ENCODE peak calls at places on chromosomes 2 and 18, in nine cellular contexts. I, K, O, U, N, H, Y, F and V are unnamed samples.

GRCh38 chr2:71864085-71864484 is 283.6 kb downstream of the CYP26B1 start:
- DNase-seq in I (no peak), K (no peak), O (no peak), U (no peak), N (no peak), H (no peak), Y (no peak), F (no peak), V (no peak)

GRCh38 chr2:170530284-170530745 is 184.8 kb upstream of the SP5 start:
- DNase-seq in I (peak; percentile 98), K (no peak), O (no peak), U (peak; percentile 48), N (peak; percentile 34), H (peak; percentile 18), Y (peak; percentile 91), F (peak; percentile 65), V (peak; percentile 11)

GRCh38 chr2:9897331-9897737 is 54.1 kb downstream of the TAF1B start:
- DNase-seq in I (no peak), K (no peak), O (peak; percentile 82), U (no peak), N (peak; percentile 57), H (peak; percentile 81), Y (peak; percentile 94), F (peak; percentile 95), V (peak; percentile 95)

GRCh38 chr2:194495046-194495445 is 1162.0 kb upstream of the SLC39A10 start:
- DNase-seq in I (no peak), K (no peak), O (no peak), U (no peak), N (no peak), H (no peak), Y (no peak), F (no peak), V (no peak)

GRCh38 chr2:151795646-151796240 is 32.5 kb downstream of the ARL5A start:
- DNase-seq in I (no peak), K (no peak), O (no peak), U (no peak), N (no peak), H (no peak), Y (no peak), F (peak; percentile 28), V (no peak)

GRCh38 chr2:134657650-134658250 is 61.0 kb downstream of the TMEM163 start:
- DNase-seq in I (no peak), K (no peak), O (no peak), U (no peak), N (no peak), H (no peak), Y (no peak), F (peak; percentile 22), V (no peak)

GRCh38 chr2:153416071-153416470 is 62.5 kb downstream of the RPRM start:
- DNase-seq in I (peak; percentile 17), K (no peak), O (no peak), U (no peak), N (no peak), H (no peak), Y (no peak), F (no peak), V (no peak)

GRCh38 chr2:85435986-85436835 is 17.7 kb downstream of the SH2D6 start:
- DNase-seq in I (no peak), K (no peak), O (no peak), U (no peak), N (no peak), H (no peak), Y (no peak), F (no peak), V (no peak)

GRCh38 chr2:106581755-106582430 is 94.7 kb downstream of the CD8B2 start:
- DNase-seq in I (peak; percentile 41), K (peak; percentile 4), O (peak; percentile 3), U (peak; percentile 73), N (peak; percentile 65), H (no peak), Y (peak; percentile 26), F (peak; percentile 65), V (peak; percentile 23)

GRCh38 chr2:196130039-196130825 is 41.1 kb downstream of the STK17B start:
- DNase-seq in I (no peak), K (no peak), O (no peak), U (no peak), N (no peak), H (no peak), Y (no peak), F (no peak), V (no peak)

GRCh38 chr18:58166278-58166844 is 122.3 kb downstream of the NEDD4L start:
- DNase-seq in I (no peak), K (no peak), O (no peak), U (no peak), N (no peak), H (no peak), Y (no peak), F (no peak), V (no peak)

GRCh38 chr2:65057391-65058052 is 1.3 kb downstream of the CEP68 start:
- DNase-seq in I (peak; percentile 42), K (peak; percentile 66), O (no peak), U (no peak), N (no peak), H (no peak), Y (no peak), F (peak; percentile 75), V (no peak)

GRCh38 chr2:40653829-40654228 is 201.9 kb upstream of the SLC8A1 start:
- DNase-seq in I (no peak), K (no peak), O (no peak), U (no peak), N (no peak), H (no peak), Y (no peak), F (peak; percentile 29), V (no peak)

GRCh38 chr2:20590704-20591515 is 60.0 kb downstream of the HS1BP3 start:
- DNase-seq in I (no peak), K (no peak), O (no peak), U (no peak), N (no peak), H (no peak), Y (no peak), F (no peak), V (no peak)

GRCh38 chr2:205405194-205405593 is 277.1 kb upstream of the NRP2 start:
- DNase-seq in I (no peak), K (no peak), O (no peak), U (no peak), N (no peak), H (no peak), Y (no peak), F (peak; percentile 71), V (no peak)

GRCh38 chr2:105784577-105784976 is 39.9 kb downstream of the NCK2 start:
- DNase-seq in I (no peak), K (no peak), O (no peak), U (no peak), N (no peak), H (no peak), Y (no peak), F (no peak), V (no peak)

GRCh38 chr2:70907130-70907756 is 28.5 kb upstream of the ATP6V1B1 start:
- DNase-seq in I (no peak), K (no peak), O (peak; percentile 18), U (no peak), N (no peak), H (no peak), Y (no peak), F (no peak), V (no peak)

GRCh38 chr2:74777161-74777900 is 56.6 kb upstream of the HK2 start:
- DNase-seq in I (no peak), K (no peak), O (no peak), U (no peak), N (no peak), H (no peak), Y (no peak), F (no peak), V (no peak)

GRCh38 chr2:236668531-236668969 is 98.9 kb downstream of the ACKR3 start:
- DNase-seq in I (no peak), K (no peak), O (no peak), U (no peak), N (no peak), H (no peak), Y (no peak), F (no peak), V (no peak)

GRCh38 chr2:121832372-121832771 is 76.9 kb downstream of the TSN start:
- DNase-seq in I (no peak), K (no peak), O (no peak), U (no peak), N (no peak), H (no peak), Y (no peak), F (no peak), V (no peak)

GRCh38 chr2:108560895-108561530 is 26.7 kb downstream of the LIMS1 start:
- DNase-seq in I (no peak), K (no peak), O (no peak), U (no peak), N (no peak), H (no peak), Y (no peak), F (no peak), V (no peak)

GRCh38 chr18:37251679-37252078 is 313.9 kb downstream of the CELF4 start:
- DNase-seq in I (no peak), K (no peak), O (no peak), U (no peak), N (no peak), H (no peak), Y (no peak), F (no peak), V (no peak)

GRCh38 chr2:236601306-236602202 is 31.9 kb downstream of the ACKR3 start:
- DNase-seq in I (no peak), K (no peak), O (no peak), U (no peak), N (no peak), H (no peak), Y (no peak), F (no peak), V (no peak)

GRCh38 chr2:39135678-39136259 is 14.9 kb upstream of the SOS1 start:
- DNase-seq in I (no peak), K (no peak), O (no peak), U (no peak), N (no peak), H (no peak), Y (no peak), F (no peak), V (no peak)

GRCh38 chr2:106995560-106995959 is 109.6 kb upstream of the ST6GAL2 start:
- DNase-seq in I (no peak), K (no peak), O (no peak), U (no peak), N (no peak), H (no peak), Y (peak; percentile 74), F (peak; percentile 52), V (peak; percentile 50)

GRCh38 chr18:6807504-6808257 is 78.2 kb downstream of the ARHGAP28 start:
- DNase-seq in I (no peak), K (no peak), O (no peak), U (no peak), N (no peak), H (no peak), Y (no peak), F (no peak), V (no peak)

GRCh38 chr18:4986677-4987076 is 210.4 kb downstream of the AKAIN1 start:
- DNase-seq in I (no peak), K (no peak), O (no peak), U (no peak), N (no peak), H (no peak), Y (no peak), F (no peak), V (no peak)

GRCh38 chr2:76679025-76679396 is 843.2 kb downstream of the LRRTM4 start:
- DNase-seq in I (no peak), K (no peak), O (no peak), U (no peak), N (no peak), H (no peak), Y (no peak), F (no peak), V (no peak)

GRCh38 chr18:58569490-58569911 is 59.4 kb downstream of the ALPK2 start:
- DNase-seq in I (no peak), K (no peak), O (no peak), U (no peak), N (no peak), H (no peak), Y (no peak), F (no peak), V (no peak)

GRCh38 chr2:1816414-1816911 is 72.1 kb upstream of the PXDN start:
- DNase-seq in I (no peak), K (no peak), O (no peak), U (no peak), N (no peak), H (no peak), Y (peak; percentile 43), F (peak; percentile 12), V (no peak)

GRCh38 chr2:230690439-230690838 is 22.2 kb upstream of the CAB39 start:
- DNase-seq in I (no peak), K (no peak), O (no peak), U (no peak), N (no peak), H (no peak), Y (no peak), F (no peak), V (no peak)